ENCODE peak calls at places on chromosomes 11 and 22, in four cellular contexts. J, V, M and U are unnamed samples.

GRCh38 chr11:113114452-113115027 is 153.3 kb downstream of the NCAM1 start:
- DNase-seq in J (peak; percentile 20), V (no peak), M (peak; percentile 22), U (peak; percentile 60)

GRCh38 chr11:47083913-47084312 is 92.8 kb downstream of the ARFGAP2 start:
- DNase-seq in J (no peak), V (no peak), M (peak; percentile 81), U (peak; percentile 58)

GRCh38 chr11:128745296-128746183 is 51.7 kb downstream of the FLI1 start:
- DNase-seq in J (no peak), V (no peak), M (peak; percentile 35), U (no peak)

GRCh38 chr11:95888852-95889251 is 35.1 kb downstream of the MTMR2 start:
- DNase-seq in J (no peak), V (no peak), M (no peak), U (no peak)

GRCh38 chr11:10298342-10298741 is 4.3 kb upstream of the SBF2 start:
- DNase-seq in J (peak; percentile 83), V (no peak), M (peak; percentile 77), U (peak; percentile 55)

GRCh38 chr11:128180446-128181089 is 406.8 kb downstream of the ETS1 start:
- DNase-seq in J (peak; percentile 75), V (no peak), M (peak; percentile 90), U (peak; percentile 91)

GRCh38 chr11:79400717-79401330 is 40.0 kb downstream of the TENM4 start:
- DNase-seq in J (no peak), V (no peak), M (peak; percentile 47), U (peak; percentile 70)

GRCh38 chr22:45977551-45978274 is 751 bp upstream of the WNT7B start:
- DNase-seq in J (no peak), V (no peak), M (peak; percentile 20), U (peak; percentile 38)

GRCh38 chr22:37999640-38000272 is 15.4 kb upstream of the SOX10 start:
- DNase-seq in J (peak; percentile 49), V (no peak), M (peak; percentile 63), U (peak; percentile 95)

GRCh38 chr11:21908211-21908610 is 284.7 kb upstream of the ANO5 start:
- DNase-seq in J (no peak), V (no peak), M (no peak), U (no peak)

GRCh38 chr22:40276877-40277823 is 69.2 kb upstream of the ADSL start:
- DNase-seq in J (peak; percentile 26), V (no peak), M (peak; percentile 79), U (peak; percentile 51)

GRCh38 chr11:279040-279965 is 1.1 kb downstream of the NLRP6 start:
- DNase-seq in J (no peak), V (no peak), M (no peak), U (no peak)

GRCh38 chr22:47854226-47854625 is 1091.8 kb downstream of the TBC1D22A start:
- DNase-seq in J (no peak), V (no peak), M (no peak), U (no peak)

GRCh38 chr22:38824587-38824986 is 19.2 kb downstream of the NPTXR start:
- DNase-seq in J (peak; percentile 67), V (peak; percentile 41), M (peak; percentile 80), U (peak; percentile 75)

GRCh38 chr11:119712459-119713360 is 16.3 kb downstream of the NECTIN1 start:
- DNase-seq in J (no peak), V (no peak), M (no peak), U (no peak)

GRCh38 chr22:35649026-35649553 is 844 bp downstream of the APOL6 start:
- DNase-seq in J (no peak), V (no peak), M (no peak), U (no peak)

GRCh38 chr11:117547188-117547831 is 219.7 kb downstream of the CEP164 start:
- DNase-seq in J (no peak), V (no peak), M (no peak), U (no peak)

GRCh38 chr11:15826008-15826650 is 530.2 kb downstream of the SOX6 start:
- DNase-seq in J (no peak), V (peak; percentile 18), M (no peak), U (no peak)

GRCh38 chr22:24060375-24060788 is 49.3 kb downstream of the CABIN1 start:
- DNase-seq in J (peak; percentile 93), V (no peak), M (peak; percentile 96), U (peak; percentile 67)

GRCh38 chr11:27012254-27012921 is 18.5 kb downstream of the FIBIN start:
- DNase-seq in J (peak; percentile 62), V (no peak), M (peak; percentile 51), U (no peak)

GRCh38 chr22:43293661-43294392 is 49.3 kb downstream of the SCUBE1 start:
- DNase-seq in J (no peak), V (peak; percentile 48), M (peak; percentile 61), U (peak; percentile 24)

GRCh38 chr22:46596819-46597218 is 23.4 kb upstream of the GRAMD4 start:
- DNase-seq in J (no peak), V (peak; percentile 86), M (no peak), U (peak; percentile 88)

GRCh38 chr22:38186429-38186828 is 4.8 kb upstream of the PLA2G6 start:
- DNase-seq in J (no peak), V (no peak), M (no peak), U (no peak)

GRCh38 chr11:6475936-6476335 is 2.2 kb upstream of the TRIM3 start:
- DNase-seq in J (no peak), V (no peak), M (no peak), U (no peak)

GRCh38 chr22:17403906-17404305 is 34.6 kb downstream of the CECR2 start:
- DNase-seq in J (no peak), V (no peak), M (peak; percentile 57), U (no peak)

GRCh38 chr22:37675930-37676571 is 615 bp downstream of the LGALS1 start:
- DNase-seq in J (no peak), V (no peak), M (peak; percentile 33), U (peak; percentile 20)

GRCh38 chr11:130477646-130478203 is 29.3 kb downstream of the ADAMTS15 start:
- DNase-seq in J (no peak), V (peak; percentile 26), M (peak; percentile 25), U (no peak)
- TF ChIP-seq CTCF in J (no peak), V (no peak), M (no peak), U (no peak)

GRCh38 chr11:2271077-2271326 is 614 bp upstream of the ASCL2 start:
- DNase-seq in J (no peak), V (peak; percentile 32), M (no peak), U (peak; percentile 27)
- H3K4me3 ChIP-seq in J (no peak overlapping the region), V (no peak overlapping the region), M (no peak overlapping the region), U (peak overlapping the region; percentile 44)

DNA sequence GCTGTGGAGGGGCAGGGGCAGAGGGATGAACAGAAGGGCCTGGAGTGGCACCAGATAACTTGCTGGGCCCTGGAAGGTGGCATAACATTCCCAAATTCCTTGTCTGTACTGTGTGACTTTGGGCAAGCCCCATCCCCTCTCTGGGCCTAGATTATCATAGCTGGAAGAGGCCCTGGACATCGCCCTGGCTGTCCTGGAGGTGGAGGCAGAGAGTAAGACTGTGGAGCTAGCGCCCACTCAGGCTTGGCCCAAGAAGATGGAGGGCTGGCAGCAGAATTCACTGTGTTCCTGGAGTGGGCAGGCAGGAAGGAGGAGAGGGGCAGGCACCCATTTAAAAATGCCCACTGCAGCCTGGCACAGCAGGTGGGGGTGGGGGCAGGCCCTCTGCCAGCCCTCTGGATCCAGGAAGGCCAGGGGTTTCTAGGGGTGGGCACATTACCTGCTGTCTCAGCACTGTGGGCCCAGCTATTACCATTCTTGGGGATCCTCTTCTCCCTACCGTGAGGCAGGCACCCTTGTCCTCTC is 22.6 kb downstream of the ARHGEF17 start:
- DNase-seq in J (no peak), V (no peak), M (peak; percentile 51), U (no peak)
- TF ChIP-seq CTCF in J (peak; percentile 70), V (no peak), M (peak; percentile 69), U (peak; percentile 22)

DNA sequence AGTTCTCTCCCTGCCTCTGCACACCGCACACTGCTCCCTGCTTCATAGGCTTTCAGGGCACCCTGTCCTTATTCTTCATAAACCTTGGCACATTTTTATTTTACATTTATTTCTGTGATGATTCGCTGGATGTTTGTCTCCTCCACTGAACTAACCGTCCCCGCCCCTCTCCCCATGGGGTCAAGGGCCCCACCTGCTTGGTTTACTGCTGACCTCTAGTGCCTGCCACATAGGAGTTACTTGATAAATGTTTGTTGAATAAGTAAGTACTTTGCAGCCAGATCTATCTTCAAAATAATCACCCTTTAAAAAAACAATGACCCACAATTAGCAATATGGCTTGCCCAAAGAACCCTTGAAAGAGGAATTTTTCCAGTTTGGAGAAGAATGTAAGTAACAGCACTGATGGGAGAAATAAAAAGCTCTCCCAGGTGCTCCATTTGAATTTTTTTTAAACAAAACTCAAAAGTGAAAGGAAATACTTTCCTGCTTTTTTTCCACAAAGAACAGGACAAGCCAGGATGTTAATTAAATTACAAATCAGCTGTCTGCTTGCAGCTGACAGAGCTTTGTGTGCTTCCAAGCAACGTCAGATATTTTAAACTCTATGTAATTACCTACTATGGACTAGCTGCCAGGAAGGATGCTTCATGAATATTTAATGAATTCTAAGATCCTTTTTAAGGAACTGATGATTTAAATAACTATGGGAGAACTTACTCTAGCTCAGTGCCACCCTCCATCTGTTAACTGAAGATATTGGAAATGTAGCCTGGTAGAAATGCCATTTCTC is 1083.6 kb downstream of the DLG2 start:
- DNase-seq in J (no peak), V (no peak), M (no peak), U (no peak)
- H3K4me3 ChIP-seq in J (no peak overlapping the region), V (no peak overlapping the region), M (no peak overlapping the region), U (no peak overlapping the region)

DNA sequence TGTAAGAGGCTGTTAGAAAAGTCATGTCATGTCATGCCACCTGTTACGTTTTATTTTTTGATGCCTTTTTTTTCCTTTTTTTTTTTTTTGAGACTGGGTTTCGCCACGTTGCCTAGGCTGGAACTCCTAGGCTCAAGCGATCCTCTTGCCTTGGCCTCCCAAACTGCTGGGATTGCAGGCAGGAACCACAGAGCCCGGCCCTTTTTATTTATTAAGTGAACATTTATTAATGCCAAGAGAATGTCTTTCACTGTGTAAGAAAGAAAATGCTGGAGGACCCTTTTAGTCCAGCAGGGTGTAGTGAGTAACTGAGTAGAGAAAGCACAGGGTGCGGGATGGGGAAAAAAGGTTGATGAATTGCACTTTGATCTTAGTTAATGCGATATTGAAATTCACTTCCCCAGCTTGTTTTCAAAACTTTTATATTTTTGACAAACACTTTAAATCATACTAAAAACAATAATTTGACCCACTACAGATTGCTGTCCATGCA is 2.3 kb upstream of the XBP1 start:
- DNase-seq in J (no peak), V (no peak), M (no peak), U (no peak)
- TF ChIP-seq CTCF in J (no peak), V (no peak), M (no peak), U (no peak)

GRCh38 chr11:68408512-68408911 is 52.0 kb upstream of the PPP6R3 start:
- DNase-seq in J (no peak), V (no peak), M (no peak), U (no peak)
- H3K4me3 ChIP-seq in J (no peak overlapping the region), V (no peak overlapping the region), M (no peak overlapping the region), U (no peak overlapping the region)

GRCh38 chr11:126391970-126392637 is 36.6 kb downstream of the ST3GAL4 start:
- DNase-seq in J (no peak), V (no peak), M (no peak), U (peak; percentile 90)
- TF ChIP-seq CTCF in J (peak; percentile 18), V (no peak), M (peak; percentile 16), U (no peak)

GRCh38 chr11:8266246-8267241 is 2.9 kb upstream of the LMO1 start:
- DNase-seq in J (no peak), V (no peak), M (no peak), U (no peak)

GRCh38 chr11:8267280-8267679 is 3.6 kb upstream of the LMO1 start:
- DNase-seq in J (no peak), V (no peak), M (no peak), U (no peak)

GRCh38 chr11:8267831-8268529 is 4.3 kb upstream of the LMO1 start:
- DNase-seq in J (no peak), V (no peak), M (no peak), U (peak; percentile 18)

GRCh38 chr11:8269636-8270035 is 6.0 kb upstream of the LMO1 start:
- DNase-seq in J (no peak), V (no peak), M (no peak), U (no peak)

GRCh38 chr11:8268530-8269461 is 5.1 kb upstream of the LMO1 start:
- DNase-seq in J (no peak), V (no peak), M (no peak), U (no peak)
- H3K4me3 ChIP-seq in J (no peak overlapping the region), V (no peak overlapping the region), M (no peak overlapping the region), U (no peak overlapping the region)